ENCODE peak calls at places on chromosomes 2 and 18, in four cellular contexts. D is A549, A is GM12878, Z is K562. V is an unnamed sample.

GRCh38 chr2:2795438-2796091 is 464.5 kb upstream of the MYT1L start:
- DNase-seq in D (no peak), A (no peak), Z (no peak), V (no peak)

GRCh38 chr2:230326453-230327417 is at the start of gene SP140L:
- DNase-seq in D (peak; percentile 55), A (peak; percentile 55), Z (peak; percentile 18), V (peak; percentile 82)

GRCh38 chr2:188787661-188788044 is 186.5 kb upstream of the COL3A1 start:
- DNase-seq in A (no peak), Z (no peak), D (no peak), V (no peak)

GRCh38 chr2:229910832-229911412 is 10.9 kb downstream of the TRIP12 start:
- DNase-seq in Z (no peak), A (no peak), D (peak; percentile 31), V (peak; percentile 35)

GRCh38 chr2:109279243-109279860 is 150.3 kb downstream of the SH3RF3 start:
- DNase-seq in Z (no peak), A (no peak), D (no peak), V (no peak)

GRCh38 chr18:11842562-11842961 is 8.7 kb upstream of the CHMP1B start:
- DNase-seq in D (no peak), A (no peak), Z (no peak), V (no peak)

GRCh38 chr2:230012242-230012884 is 56.4 kb downstream of the SLC16A14 start:
- DNase-seq in Z (peak; percentile 11), A (no peak), D (no peak), V (no peak)

GRCh38 chr2:120318626-120319025 is 27.3 kb upstream of the INHBB start:
- DNase-seq in Z (no peak), D (no peak), A (no peak), V (no peak)

GRCh38 chr2:70085711-70086277 is 1.5 kb upstream of the PCBP1 start:
- DNase-seq in Z (no peak), A (no peak), D (no peak), V (no peak)

GRCh38 chr2:133333189-133333588 is 235.1 kb downstream of the NCKAP5 start:
- DNase-seq in A (no peak), Z (no peak), D (no peak), V (no peak)

GRCh38 chr18:48312066-48312465 is 97.1 kb downstream of the ZBTB7C start:
- DNase-seq in A (no peak), Z (no peak), D (no peak), V (no peak)

GRCh38 chr18:37476182-37476581 is 89.4 kb downstream of the CELF4 start:
- DNase-seq in D (peak; percentile 24), A (no peak), Z (peak; percentile 77), V (peak; percentile 15)

GRCh38 chr2:7815726-7816125 is 866.1 kb upstream of the ID2 start:
- DNase-seq in Z (no peak), A (no peak), D (no peak), V (no peak)

GRCh38 chr2:7813541-7814310 is 868.1 kb upstream of the ID2 start:
- DNase-seq in A (no peak), Z (no peak), D (no peak), V (no peak)

GRCh38 chr2:7811073-7811472 is 870.8 kb upstream of the ID2 start:
- DNase-seq in A (no peak), D (no peak), Z (no peak), V (no peak)

GRCh38 chr2:7809640-7810039 is 872.2 kb upstream of the ID2 start:
- DNase-seq in D (no peak), Z (no peak), A (no peak), V (no peak)

GRCh38 chr2:7812231-7812995 is 869.4 kb upstream of the ID2 start:
- DNase-seq in D (no peak), Z (no peak), A (no peak), V (no peak)
- TF ChIP-seq POLR2AphosphoS2 in D (no peak), Z (no peak), A (no peak), V (no peak)

GRCh38 chr2:60794271-60794863 is 38.3 kb downstream of the PAPOLG start:
- DNase-seq in Z (peak; percentile 26), D (peak; percentile 35), A (no peak), V (peak; percentile 16)

GRCh38 chr2:60793169-60793568 is 37.1 kb downstream of the PAPOLG start:
- DNase-seq in A (no peak), D (no peak), Z (no peak), V (no peak)

DNA sequence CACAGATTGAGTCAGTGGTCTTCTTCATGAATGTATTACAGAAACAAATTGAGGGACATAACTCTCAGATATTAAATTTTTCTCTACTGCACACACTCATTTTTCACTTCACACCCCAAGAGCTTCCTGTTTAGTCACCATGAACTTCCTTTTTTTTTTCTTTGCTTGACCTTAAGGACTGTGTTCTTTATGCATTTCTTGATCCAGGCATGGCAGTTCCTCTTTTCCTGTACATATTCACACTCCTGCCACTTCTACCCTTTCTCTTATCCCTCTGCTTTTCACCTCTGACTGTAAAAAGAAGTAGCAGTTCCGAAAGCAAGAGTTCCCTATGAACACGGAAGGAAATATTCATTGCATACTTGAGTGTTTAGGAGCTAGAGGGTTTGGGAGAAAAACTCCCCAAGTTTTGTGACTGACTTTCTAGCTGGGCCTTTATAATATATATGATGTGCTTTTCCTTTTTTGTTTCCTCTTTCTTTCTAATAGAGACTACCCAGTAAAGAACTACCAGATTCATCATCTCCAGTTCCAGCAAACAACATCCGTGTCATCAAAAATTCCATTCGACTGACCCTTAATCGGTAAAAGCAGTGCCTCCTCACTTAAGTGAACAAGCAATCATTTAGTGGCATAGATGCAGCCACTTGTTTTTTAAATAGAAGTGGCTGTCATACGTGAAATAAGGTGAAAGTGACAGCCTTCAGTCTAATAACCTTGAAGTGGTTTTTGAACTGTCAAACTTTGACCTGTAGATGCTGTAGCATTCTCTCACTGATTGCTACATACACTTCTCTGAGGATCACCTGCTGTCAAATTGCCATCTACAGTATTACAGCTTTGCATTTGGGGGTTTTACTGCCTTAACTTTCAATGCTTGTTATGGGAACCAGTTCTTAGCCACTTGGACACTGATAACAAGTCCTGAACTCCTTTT is 40.8 kb downstream of the PAPOLG start:
- DNase-seq in Z (no peak), D (no peak), A (no peak), V (no peak)
- TF ChIP-seq POLR2AphosphoS2 in Z (no peak), D (no peak), A (no peak), V (no peak)

GRCh38 chr2:47664817-47665216 is 118.1 kb upstream of the MSH6 start:
- DNase-seq in A (no peak), D (peak; percentile 24), Z (no peak), V (no peak)
- TF ChIP-seq POLR2AphosphoS2 in A (no peak), D (no peak), Z (no peak), V (no peak)

GRCh38 chr2:9805435-9806297 is 37.6 kb upstream of the TAF1B start:
- DNase-seq in Z (no peak), D (no peak), A (no peak), V (no peak)

GRCh38 chr2:9800639-9800974 is 42.7 kb upstream of the TAF1B start:
- DNase-seq in Z (no peak), D (no peak), A (no peak), V (no peak)

GRCh38 chr2:9800975-9801723 is 42.1 kb upstream of the TAF1B start:
- DNase-seq in Z (peak; percentile 79), D (peak; percentile 23), A (no peak), V (peak; percentile 30)

GRCh38 chr2:9802576-9802993 is 40.7 kb upstream of the TAF1B start:
- DNase-seq in A (no peak), D (no peak), Z (no peak), V (no peak)

DNA sequence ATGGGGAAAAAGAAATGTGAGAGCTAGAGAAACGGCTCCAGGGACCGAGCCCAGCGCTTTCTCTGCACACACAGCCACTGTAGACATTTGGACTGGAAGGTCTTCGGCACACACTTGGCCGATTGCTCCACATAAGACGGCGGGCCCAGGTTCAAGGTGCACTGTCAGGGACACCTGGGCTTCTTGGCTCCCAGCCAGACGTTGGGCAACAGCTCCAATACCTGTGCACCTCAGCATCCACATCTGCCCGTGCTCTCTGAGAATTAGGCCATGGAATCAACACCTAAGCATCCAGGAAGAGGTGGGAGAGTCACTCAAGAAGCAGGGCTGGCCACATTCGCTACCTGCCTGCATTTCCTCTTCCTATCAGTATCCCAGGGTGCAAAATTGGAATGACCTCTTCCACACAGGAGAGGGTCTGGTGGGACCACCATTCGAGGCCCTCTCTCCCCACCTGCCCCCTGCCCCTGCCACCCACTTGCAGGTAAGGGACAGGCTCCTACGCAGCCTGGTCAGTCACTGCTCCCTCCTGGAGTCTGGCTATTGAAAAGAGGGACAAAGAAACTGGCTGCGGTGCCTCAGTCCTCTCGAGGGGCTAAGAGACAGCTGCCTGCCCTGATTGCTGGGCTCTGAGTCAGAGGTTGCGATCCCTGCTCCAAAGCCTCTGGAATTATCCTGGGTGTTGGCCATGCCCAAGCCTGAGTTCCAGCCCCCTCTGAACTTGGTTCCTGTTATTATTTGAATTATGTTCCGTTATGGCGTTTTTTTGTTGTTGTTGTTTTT is 40.1 kb upstream of the TAF1B start:
- DNase-seq in D (no peak), A (no peak), Z (no peak), V (no peak)
- TF ChIP-seq POLR2AphosphoS2 in D (no peak), A (no peak), Z (no peak), V (no peak)

DNA sequence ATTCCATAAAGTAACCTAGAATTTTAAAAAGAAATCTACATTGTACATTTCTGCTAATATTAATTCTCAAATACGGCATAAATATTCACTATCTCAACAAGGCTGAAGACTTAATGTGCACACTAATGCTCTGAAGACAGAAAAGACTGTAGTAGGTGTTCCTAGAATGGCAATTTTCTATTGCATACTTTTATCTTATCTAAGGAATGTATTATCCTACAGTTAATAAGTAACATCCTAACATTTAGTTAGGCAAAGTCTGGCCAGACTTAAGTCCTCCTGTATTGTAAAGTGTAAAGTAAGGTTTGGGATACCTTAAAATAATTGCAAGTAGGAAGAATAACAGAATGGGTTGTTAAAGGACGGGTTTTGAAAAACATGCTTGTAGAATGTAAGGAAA is 42.2 kb downstream of the CHST9 start:
- DNase-seq in A (no peak), D (no peak), Z (no peak), V (peak; percentile 63)
- TF ChIP-seq POLR2AphosphoS2 in A (no peak), D (no peak), Z (no peak), V (no peak)

GRCh38 chr2:67393237-67393636 is 3.9 kb upstream of the ETAA1 start:
- DNase-seq in D (no peak), A (no peak), Z (no peak), V (no peak)
- TF ChIP-seq POLR2AphosphoS2 in D (no peak), A (no peak), Z (no peak), V (no peak)

GRCh38 chr2:57602738-57603137 is 443.9 kb upstream of the VRK2 start:
- DNase-seq in Z (no peak), D (no peak), A (no peak), V (no peak)
- TF ChIP-seq POLR2AphosphoS2 in Z (no peak), D (no peak), A (no peak), V (no peak)

DNA sequence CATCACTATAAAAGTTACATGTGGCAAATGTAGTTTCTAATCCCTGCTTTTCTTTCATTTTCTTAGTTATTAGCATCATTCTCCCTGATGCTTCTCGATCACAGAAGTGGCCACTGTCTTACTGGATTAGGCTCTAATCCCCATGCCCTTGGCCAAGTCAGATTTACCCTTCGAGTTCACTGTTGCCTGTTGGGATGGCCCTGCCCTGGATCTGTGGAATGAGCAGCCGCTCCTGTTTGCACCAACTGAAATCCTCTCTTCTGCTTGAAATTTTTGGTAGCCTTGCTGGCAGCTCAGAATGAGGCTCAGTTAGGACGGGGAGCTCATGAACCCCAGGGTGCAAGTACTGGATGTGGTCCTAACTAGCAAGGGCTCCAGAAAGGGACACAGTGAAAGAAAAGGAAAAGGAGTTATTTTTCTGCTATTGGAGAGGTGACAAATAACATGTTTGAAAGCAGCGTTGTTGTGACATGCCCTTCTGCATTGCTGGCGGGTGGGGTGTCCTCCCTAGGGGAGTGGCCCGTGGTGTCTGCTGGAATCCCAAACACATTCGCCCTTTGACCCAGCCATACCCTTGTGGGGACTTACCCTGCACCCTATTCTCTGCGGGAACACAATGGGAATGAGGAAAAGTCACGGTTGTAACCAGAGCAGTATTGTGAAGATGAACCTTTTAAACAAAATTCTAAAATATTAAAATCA is 34.5 kb downstream of the RBFA start:
- DNase-seq in D (no peak), A (no peak), Z (no peak), V (no peak)
- TF ChIP-seq POLR2AphosphoS2 in D (no peak), A (no peak), Z (no peak), V (no peak)

V was measured in HepG2.